ENCODE peak calls at places on chromosomes 2 and 18, in five cellular contexts. O, K, P, Q and N are unnamed samples.

GRCh38 chr2:44766220-44766619 is 175.3 kb upstream of the SIX3 start:
- DNase-seq in O (no peak), K (no peak), Q (no peak), P (no peak), N (no peak)

GRCh38 chr2:26635401-26635800 is 5.8 kb downstream of the CIB4 start:
- DNase-seq in O (no peak), Q (no peak), K (no peak), P (no peak), N (no peak)

GRCh38 chr18:64202229-64202835 is 53.4 kb upstream of the LINC00305 start:
- DNase-seq in O (no peak), P (peak), K (no peak), Q (peak), N (no peak)

GRCh38 chr2:62794791-62795190 is 89.3 kb downstream of the EHBP1 start:
- DNase-seq in P (no peak), O (no peak), Q (no peak), K (peak), N (no peak)

GRCh38 chr18:78021196-78021595 is 771.5 kb downstream of the GALR1 start:
- DNase-seq in O (no peak), P (no peak), Q (peak), K (no peak), N (no peak)

GRCh38 chr2:96888082-96889011 is 18.5 kb upstream of the SEMA4C start:
- DNase-seq in Q (no peak), P (peak), O (peak), K (no peak), N (peak)

GRCh38 chr2:8402222-8402621 is 279.6 kb upstream of the ID2 start:
- DNase-seq in O (no peak), K (no peak), Q (no peak), P (no peak), N (no peak)

GRCh38 chr2:128548461-128548891 is 229.8 kb upstream of the HS6ST1 start:
- DNase-seq in O (no peak), Q (no peak), K (no peak), P (no peak), N (no peak)

GRCh38 chr2:129806317-129806716 is 173.1 kb upstream of the RAB6C start:
- DNase-seq in Q (peak), P (no peak), K (no peak), O (no peak), N (no peak)

GRCh38 chr2:172430027-172430426 is 2.6 kb downstream of the ITGA6 start:
- DNase-seq in P (no peak), O (no peak), Q (no peak), K (no peak), N (no peak)

GRCh38 chr2:172430671-172431070 is 3.3 kb downstream of the ITGA6 start:
- DNase-seq in Q (no peak), P (peak), O (no peak), K (peak), N (no peak)

GRCh38 chr2:172433169-172433568 is 5.8 kb downstream of the ITGA6 start:
- DNase-seq in O (no peak), Q (no peak), K (no peak), P (no peak), N (no peak)

GRCh38 chr2:172431993-172432392 is 4.6 kb downstream of the ITGA6 start:
- DNase-seq in Q (no peak), P (no peak), K (no peak), O (no peak), N (no peak)

DNA sequence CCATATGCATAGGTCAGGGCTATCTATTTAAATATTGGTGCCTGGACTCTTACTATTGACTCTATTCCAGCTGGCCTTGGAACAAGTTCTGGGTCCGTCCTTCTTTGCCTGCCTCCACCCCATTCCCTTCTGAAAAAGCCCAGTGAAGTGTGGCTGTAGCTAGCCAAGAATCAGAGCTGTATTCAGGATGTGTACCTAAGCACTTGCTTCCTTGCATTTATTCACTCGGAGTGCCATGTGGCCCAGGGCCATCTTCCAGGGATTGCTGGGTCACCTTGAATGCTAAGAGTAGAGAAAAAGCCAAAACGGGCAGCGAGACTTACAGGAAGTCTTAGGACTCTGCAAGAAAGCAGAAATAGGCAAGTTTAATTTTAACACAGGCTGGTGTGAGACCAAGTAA is 4.0 kb downstream of the ITGA6 start:
- DNase-seq in P (no peak), O (peak), K (no peak), Q (no peak), N (peak)
- H3K27ac ChIP-seq in P (peak), O (peak), K (no peak), Q (no peak), N (peak)

DNA sequence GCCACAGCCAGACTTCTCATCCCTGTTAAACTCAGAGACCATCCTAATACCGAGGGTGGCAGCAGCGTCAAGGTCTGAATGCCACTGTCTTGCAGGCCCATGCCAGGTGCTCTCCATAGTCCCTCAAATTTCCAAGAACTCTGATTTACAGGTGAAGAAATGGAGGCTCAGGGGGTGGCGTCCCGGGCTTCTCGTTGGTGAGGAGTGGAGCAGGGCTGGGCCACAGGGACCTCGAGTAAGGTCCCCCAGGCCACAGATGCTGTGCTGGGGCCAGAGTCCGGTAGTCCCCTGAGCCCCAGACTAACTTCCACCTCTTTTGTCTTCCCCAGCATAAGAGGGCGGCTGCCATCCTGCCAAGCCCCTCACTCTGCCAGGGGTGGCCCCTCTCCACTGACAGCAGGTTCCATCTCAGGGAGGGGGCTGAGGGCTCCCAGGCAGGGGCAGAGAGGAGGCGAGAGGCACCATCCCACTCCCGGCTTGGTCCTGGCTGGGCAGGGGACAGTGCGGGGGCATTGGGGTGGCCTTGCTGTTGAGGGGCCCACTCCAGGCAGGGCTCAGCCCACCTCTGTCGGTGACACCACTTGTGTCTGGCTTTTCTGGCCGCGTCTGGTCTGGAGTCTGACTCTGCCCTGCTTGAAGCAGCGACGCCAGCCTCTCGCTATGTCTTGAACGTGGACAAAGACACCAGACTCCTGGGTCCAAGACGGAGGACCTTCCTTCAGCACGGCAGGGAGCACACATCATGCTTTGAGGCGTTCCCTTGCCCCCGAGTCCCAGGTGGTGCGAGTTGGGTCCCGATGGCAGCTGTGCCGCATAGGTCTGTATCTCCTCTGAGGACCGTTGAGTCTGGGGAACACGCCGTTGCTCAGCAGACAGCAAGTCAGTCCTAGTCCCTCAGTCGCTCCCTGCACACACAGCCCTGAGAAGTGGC is 15.9 kb upstream of the KLHL30 start:
- DNase-seq in O (no peak), Q (no peak), P (no peak), K (no peak), N (peak)
- H3K27ac ChIP-seq in O (no peak), Q (no peak), P (no peak), K (no peak), N (no peak)

GRCh38 chr2:187431911-187432310 is 16.1 kb downstream of the CALCRL start:
- DNase-seq in Q (no peak), K (no peak), O (no peak), P (no peak), N (no peak)

GRCh38 chr2:187434342-187434785 is 13.7 kb downstream of the CALCRL start:
- DNase-seq in K (peak), O (no peak), Q (no peak), P (no peak), N (no peak)

GRCh38 chr2:187435078-187435477 is 13.0 kb downstream of the CALCRL start:
- DNase-seq in K (no peak), Q (no peak), O (no peak), P (no peak), N (no peak)

GRCh38 chr2:187435756-187436155 is 12.3 kb downstream of the CALCRL start:
- DNase-seq in K (peak), Q (no peak), O (no peak), P (no peak), N (no peak)

DNA sequence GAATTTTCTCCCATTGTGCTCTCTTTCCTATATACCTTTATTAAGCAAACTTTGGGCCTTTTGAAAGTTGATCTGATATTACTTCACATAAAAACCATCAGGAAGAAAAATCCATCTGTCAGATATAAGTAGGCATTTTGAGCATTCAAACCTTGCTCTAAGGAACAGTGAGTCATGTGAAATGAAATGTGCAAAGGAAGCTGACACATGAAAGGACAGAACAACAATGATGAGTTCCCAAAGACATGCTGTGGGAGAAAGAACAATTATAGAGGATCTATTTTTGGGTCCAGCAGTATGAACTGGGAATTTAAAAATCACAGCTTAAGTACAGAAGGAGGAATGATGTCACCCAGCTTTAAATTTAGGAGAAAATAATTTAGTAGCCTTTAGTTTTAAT is 18.1 kb downstream of the CALCRL start:
- DNase-seq in P (no peak), O (no peak), K (peak), Q (no peak), N (no peak)
- H3K27ac ChIP-seq in P (no peak), O (no peak), K (peak), Q (no peak), N (no peak)

GRCh38 chr2:43045866-43046265 is 180.5 kb downstream of the ZFP36L2 start:
- DNase-seq in O (no peak), Q (no peak), K (no peak), P (no peak), N (no peak)
- H3K27ac ChIP-seq in O (no peak), Q (no peak), K (no peak), P (peak), N (no peak)

GRCh38 chr2:190486037-190486623 is 48.4 kb downstream of the NEMP2 start:
- DNase-seq in P (no peak), O (no peak), Q (no peak), K (peak), N (no peak)
- H3K27ac ChIP-seq in P (no peak), O (no peak), Q (no peak), K (no peak), N (no peak)

DNA sequence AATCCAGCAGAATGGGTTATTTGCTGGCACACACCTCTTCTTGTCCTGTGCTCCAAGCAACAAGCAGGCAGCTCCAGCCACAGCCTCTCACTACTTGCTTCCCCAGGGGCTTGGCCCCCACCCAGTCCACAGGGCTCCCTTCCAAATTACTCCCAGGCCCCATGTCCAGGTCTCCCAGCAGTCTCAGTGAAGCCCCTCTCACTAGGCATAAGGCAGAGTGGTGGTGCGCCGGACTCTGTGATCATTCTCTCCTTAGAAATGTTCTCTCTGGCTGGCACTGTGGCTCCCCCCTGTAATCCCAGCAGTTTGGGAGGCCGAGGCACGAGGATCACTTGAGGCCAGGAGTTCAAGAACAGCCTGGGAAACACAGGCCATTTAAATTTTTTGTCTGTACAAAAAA is 26.0 kb downstream of the ITM2C start:
- DNase-seq in O (no peak), Q (no peak), P (no peak), K (no peak), N (no peak)
- H3K27ac ChIP-seq in O (no peak), Q (no peak), P (no peak), K (no peak), N (no peak)

DNA sequence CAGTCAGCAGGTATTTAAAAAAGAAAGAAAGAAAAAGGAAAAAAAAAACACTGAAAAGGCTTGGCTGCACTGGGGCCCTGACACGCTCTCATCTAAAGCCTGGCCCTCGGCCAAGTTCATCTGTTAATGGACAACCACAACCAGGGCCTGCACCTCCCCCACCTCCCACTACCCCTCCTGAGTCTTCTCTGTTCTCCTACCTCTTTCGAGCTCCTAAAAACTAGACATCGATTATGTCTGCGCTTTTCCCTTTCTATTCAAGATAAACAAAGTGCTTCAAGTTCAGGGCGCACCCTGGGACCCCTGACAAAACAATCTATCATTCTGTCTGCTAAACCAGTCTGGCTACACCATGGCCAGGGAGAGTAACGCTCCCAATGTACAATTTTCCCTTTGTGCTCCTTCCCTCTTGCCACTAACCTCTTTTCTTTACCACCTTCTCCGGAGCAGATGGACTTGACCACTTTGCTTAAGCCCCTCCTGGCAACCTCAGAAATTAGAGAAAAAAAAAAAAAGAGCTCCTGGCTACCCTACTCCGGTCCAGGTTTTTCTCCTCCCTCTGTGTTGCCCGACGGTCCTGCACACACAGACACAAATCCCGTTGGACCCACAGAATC is 22.7 kb downstream of the BCL11A start:
- DNase-seq in Q (no peak), O (peak), K (no peak), P (peak), N (peak)
- H3K27ac ChIP-seq in Q (no peak), O (peak), K (no peak), P (peak), N (no peak)

GRCh38 chr2:100293341-100294161 is 28.8 kb downstream of the LONRF2 start:
- DNase-seq in Q (no peak), K (peak), O (no peak), P (no peak), N (no peak)
- H3K27ac ChIP-seq in Q (no peak), K (no peak), O (no peak), P (peak), N (no peak)

DNA sequence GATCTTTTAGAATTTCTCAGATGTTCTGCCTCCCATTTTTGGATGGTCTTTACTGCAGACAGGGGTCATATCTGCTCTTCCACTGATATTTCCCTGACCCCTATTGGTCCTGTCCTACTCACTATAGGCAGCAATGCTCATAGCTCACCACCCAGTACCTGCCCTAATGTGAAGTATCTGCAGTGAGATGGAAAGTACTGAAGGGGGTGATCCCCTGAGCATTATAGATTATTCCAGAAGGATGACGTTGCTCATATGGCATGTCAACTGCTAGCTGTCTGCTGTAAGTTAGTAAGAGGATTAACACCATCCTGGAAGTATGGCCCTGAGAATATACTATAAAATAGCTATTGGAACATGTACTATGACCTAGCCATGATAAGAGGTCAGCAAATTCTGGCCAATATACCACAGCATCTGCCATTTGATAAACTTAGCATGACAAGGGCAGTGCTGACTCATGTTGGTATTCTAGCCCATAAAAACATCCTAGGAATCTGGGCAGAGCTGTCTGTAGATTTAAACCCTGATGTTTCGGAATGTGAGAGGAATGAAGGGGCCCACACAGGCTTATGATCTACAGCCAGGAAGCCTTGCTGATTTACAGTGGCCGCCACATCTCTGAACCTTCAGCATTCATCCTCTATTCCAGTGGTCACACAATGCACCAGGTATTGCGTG is 451.4 kb downstream of the TNS1 start:
- DNase-seq in Q (no peak), P (peak), O (no peak), K (peak), N (no peak)
- H3K27ac ChIP-seq in Q (no peak), P (peak), O (no peak), K (no peak), N (no peak)

GRCh38 chr2:28400434-28400833 is 7.8 kb downstream of the FOSL2 start:
- DNase-seq in K (no peak), O (no peak), Q (peak), P (no peak), N (peak)
- H3K27ac ChIP-seq in K (peak), O (no peak), Q (peak), P (peak), N (peak)